ENCODE peak calls at places on chromosomes 13 and 19, in four cellular contexts. L is PC-3, M is uterus, N is stomach. V is an unnamed sample.

GRCh38 chr19:18229474-18229873 is 3.2 kb upstream of the PDE4C start:
- DNase-seq in L (no peak), M (no peak), N (no peak), V (no peak)

GRCh38 chr13:109871018-109871370 is 84.6 kb upstream of the IRS2 start:
- DNase-seq in L (peak), M (no peak), N (no peak), V (no peak)

GRCh38 chr19:36771275-36772231 is 1.1 kb downstream of the ZNF850 start:
- DNase-seq in L (peak), M (peak), N (peak), V (peak)

GRCh38 chr19:51489113-51489512 is 10.8 kb downstream of the CEACAM18 start:
- DNase-seq in L (peak), M (no peak), N (no peak), V (no peak)

GRCh38 chr13:43085545-43085944 is 62.2 kb downstream of the DNAJC15 start:
- DNase-seq in L (peak), M (no peak), N (no peak), V (peak)

GRCh38 chr19:29119582-29119981 is 93.4 kb downstream of the UQCRFS1 start:
- DNase-seq in L (no peak), M (no peak), N (no peak), V (peak)

GRCh38 chr13:92572190-92572589 is 654.4 kb upstream of the GPC6 start:
- DNase-seq in L (no peak), M (no peak), N (no peak), V (no peak)

GRCh38 chr13:89393758-89394157 is 1722.6 kb downstream of the SLITRK5 start:
- DNase-seq in L (no peak), M (no peak), N (no peak), V (no peak)

GRCh38 chr19:46755853-46756543 is 9.7 kb upstream of the STRN4 start:
- DNase-seq in L (no peak), M (no peak), N (no peak), V (no peak)

GRCh38 chr13:38099751-38100150 is 230.2 kb upstream of the TRPC4 start:
- DNase-seq in L (no peak), M (no peak), N (no peak), V (no peak)

GRCh38 chr19:50906217-50906616 is 5.0 kb downstream of the KLK4 start:
- DNase-seq in L (peak), M (no peak), N (peak), V (no peak)

GRCh38 chr13:23949200-23949599 is 51.9 kb upstream of the C1QTNF9B start:
- DNase-seq in L (no peak), M (no peak), N (no peak), V (no peak)

GRCh38 chr19:16429759-16430091 is 42.0 kb downstream of the EPS15L1 start:
- DNase-seq in L (no peak), M (no peak), N (no peak), V (no peak)

GRCh38 chr19:16355293-16356043 is 30.8 kb downstream of the KLF2 start:
- DNase-seq in L (no peak), M (peak), N (no peak), V (no peak)

GRCh38 chr19:17794731-17795494 is at the start of gene B3GNT3:
- DNase-seq in L (peak), M (no peak), N (peak), V (no peak)

GRCh38 chr13:35711909-35712308 is 235.4 kb upstream of the MAB21L1 start:
- DNase-seq in L (no peak), M (no peak), N (no peak), V (no peak)

GRCh38 chr19:17860331-17860992 is 752 bp downstream of the RPL18A start:
- DNase-seq in L (no peak), M (no peak), N (no peak), V (no peak)

GRCh38 chr19:16628183-16628983 is at the start of gene MED26:
- DNase-seq in L (peak), M (peak), N (peak), V (peak)

GRCh38 chr13:97726664-97727235 is 226.7 kb upstream of the IPO5 start:
- DNase-seq in L (no peak), M (no peak), N (no peak), V (peak)

GRCh38 chr13:83825676-83826075 is 56.6 kb downstream of the SLITRK1 start:
- DNase-seq in L (no peak), M (no peak), N (no peak), V (no peak)

GRCh38 chr13:112103260-112103843 is 36.4 kb downstream of the SOX1 start:
- DNase-seq in L (no peak), M (no peak), N (no peak), V (no peak)

GRCh38 chr13:112104873-112105234 is 37.9 kb downstream of the SOX1 start:
- DNase-seq in L (no peak), M (no peak), N (no peak), V (no peak)

GRCh38 chr13:112105244-112105681 is 38.3 kb downstream of the SOX1 start:
- DNase-seq in L (no peak), M (no peak), N (no peak), V (no peak)

GRCh38 chr13:112105884-112106283 is 38.9 kb downstream of the SOX1 start:
- DNase-seq in L (no peak), M (no peak), N (no peak), V (no peak)

DNA sequence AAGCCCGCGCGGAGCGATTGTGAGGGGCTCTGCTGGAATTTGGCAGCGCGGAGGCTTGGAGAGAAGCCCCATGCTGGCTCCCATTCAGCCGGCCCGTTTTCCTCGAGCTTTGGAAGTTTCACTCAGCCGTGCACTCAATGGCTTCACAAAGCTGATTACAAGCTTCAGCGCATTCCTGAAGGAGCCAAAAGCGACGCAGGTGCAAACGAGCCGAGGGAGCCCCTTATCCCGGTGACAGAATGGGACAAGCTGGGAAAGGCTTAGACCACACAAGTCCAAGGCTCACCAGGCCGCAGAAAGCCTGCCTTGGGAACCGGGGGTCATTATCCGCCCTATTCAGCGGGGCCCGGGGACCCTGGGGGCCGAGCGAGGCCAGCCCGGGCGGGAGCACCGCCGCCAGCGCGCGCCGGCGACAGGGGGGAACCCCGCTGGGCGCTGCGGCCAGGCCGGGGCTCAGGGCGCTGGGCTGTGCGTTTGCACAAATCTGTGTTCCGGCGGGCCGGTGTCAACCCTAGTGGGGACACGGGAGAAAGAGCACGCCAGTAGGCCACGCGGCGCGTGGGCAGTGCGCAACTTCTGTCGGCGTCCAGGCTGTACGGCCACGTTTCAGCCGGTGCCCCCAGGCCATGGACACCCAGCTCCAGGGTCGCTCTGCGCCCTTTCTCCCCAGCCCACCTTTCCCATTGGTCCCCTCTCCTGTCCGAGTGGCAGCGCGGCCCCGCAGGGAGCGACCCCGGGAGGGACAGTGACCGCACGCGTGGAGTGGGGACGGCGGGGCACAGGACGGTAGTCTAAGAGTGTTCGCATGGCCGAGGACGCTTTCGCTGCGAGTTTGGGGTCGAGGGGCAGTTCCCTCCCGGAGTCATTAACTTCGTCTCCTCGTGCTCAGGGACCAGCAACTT is 37.3 kb downstream of the SOX1 start:
- DNase-seq in L (no peak), M (no peak), N (no peak), V (no peak)
- H3K4me3 ChIP-seq in L (no peak), M (no peak), N (no peak), V (no peak)

GRCh38 chr19:48292798-48293197 is 22.9 kb downstream of the ZNF114 start:
- DNase-seq in L (peak), M (no peak), N (no peak), V (peak)

GRCh38 chr19:48290923-48291700 is 21.2 kb downstream of the ZNF114 start:
- DNase-seq in L (peak), M (peak), N (peak), V (peak)

GRCh38 chr19:48295458-48295857 is 25.6 kb downstream of the ZNF114 start:
- DNase-seq in L (no peak), M (no peak), N (no peak), V (no peak)

GRCh38 chr19:48287748-48288147 is 17.9 kb downstream of the ZNF114 start:
- DNase-seq in L (no peak), M (no peak), N (no peak), V (no peak)

DNA sequence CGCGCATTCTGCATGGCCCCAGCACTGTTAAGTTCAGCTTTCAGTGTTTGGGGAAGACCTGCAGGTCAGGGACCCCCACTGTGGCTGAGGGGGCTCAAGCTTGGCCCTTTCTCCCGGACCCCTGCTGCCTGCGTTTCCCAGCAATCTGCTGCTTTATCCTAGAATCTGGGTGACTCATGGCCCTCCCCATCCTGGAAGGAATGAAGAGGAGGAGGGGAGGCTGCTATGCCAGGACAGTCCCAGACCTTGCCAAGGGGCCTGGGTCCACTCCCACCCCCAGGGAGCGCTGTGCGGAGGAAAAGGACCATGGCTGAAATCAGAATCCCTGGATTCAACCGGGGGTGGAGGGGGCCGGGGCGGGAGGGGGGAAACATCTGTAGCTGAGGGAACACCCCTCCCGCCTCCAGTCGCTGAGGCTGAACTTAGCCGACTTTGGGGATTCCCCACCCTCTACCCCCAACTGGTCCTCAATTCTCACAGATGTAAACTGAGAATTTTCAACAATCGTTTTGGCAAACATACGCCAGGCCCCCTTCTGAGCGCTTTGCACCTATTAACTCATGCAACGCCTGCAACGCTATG is 20.6 kb downstream of the ZNF114 start:
- DNase-seq in L (no peak), M (peak), N (no peak), V (peak)
- H3K4me3 ChIP-seq in L (peak), M (peak), N (peak), V (peak)

DNA sequence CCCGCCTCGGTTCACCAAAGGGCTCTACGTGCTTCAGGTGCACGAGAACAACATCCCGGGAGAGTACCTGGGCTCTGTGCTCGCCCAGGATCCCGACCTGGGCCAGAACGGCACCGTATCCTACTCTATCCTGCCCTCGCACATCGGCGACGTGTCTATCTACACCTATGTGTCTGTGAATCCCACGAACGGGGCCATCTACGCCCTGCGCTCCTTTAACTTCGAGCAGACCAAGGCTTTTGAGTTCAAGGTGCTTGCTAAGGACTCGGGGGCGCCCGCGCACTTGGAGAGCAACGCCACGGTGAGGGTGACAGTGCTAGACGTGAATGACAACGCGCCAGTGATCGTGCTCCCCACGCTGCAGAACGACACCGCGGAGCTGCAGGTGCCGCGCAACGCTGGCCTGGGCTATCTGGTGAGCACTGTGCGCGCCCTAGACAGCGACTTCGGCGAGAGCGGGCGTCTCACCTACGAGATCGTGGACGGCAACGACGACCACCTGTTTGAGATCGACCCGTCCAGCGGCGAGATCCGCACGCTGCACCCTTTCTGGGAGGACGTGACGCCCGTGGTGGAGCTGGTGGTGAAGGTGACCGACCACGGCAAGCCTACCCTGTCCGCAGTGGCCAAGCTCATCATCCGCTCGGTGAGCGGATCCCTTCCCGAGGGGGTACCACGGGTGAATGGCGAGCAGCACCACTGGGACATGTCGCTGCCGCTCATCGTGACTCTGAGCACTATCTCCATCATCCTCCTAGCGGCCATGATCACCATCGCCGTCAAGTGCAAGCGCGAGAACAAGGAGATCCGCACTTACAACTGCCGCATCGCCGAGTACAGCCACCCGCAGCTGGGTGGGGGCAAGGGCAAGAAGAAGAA is 2.6 kb downstream of the PCDH17 start:
- DNase-seq in L (no peak), M (no peak), N (no peak), V (peak)
- H3K4me3 ChIP-seq in L (no peak), M (peak), N (peak), V (no peak)

GRCh38 chr19:372306-372890 is 27.8 kb upstream of the MIER2 start:
- DNase-seq in L (no peak), M (no peak), N (peak), V (peak)

GRCh38 chr19:371501-372160 is 27.0 kb upstream of the MIER2 start:
- DNase-seq in L (no peak), M (no peak), N (no peak), V (no peak)

GRCh38 chr19:374886-375235 is 30.3 kb upstream of the MIER2 start:
- DNase-seq in L (no peak), M (no peak), N (no peak), V (no peak)

GRCh38 chr19:374183-374885 is 29.7 kb upstream of the MIER2 start:
- DNase-seq in L (peak), M (no peak), N (no peak), V (no peak)

GRCh38 chr19:373391-374182 is 29.0 kb upstream of the MIER2 start:
- DNase-seq in L (no peak), M (no peak), N (no peak), V (no peak)
- H3K4me3 ChIP-seq in L (no peak), M (no peak), N (no peak), V (no peak)

DNA sequence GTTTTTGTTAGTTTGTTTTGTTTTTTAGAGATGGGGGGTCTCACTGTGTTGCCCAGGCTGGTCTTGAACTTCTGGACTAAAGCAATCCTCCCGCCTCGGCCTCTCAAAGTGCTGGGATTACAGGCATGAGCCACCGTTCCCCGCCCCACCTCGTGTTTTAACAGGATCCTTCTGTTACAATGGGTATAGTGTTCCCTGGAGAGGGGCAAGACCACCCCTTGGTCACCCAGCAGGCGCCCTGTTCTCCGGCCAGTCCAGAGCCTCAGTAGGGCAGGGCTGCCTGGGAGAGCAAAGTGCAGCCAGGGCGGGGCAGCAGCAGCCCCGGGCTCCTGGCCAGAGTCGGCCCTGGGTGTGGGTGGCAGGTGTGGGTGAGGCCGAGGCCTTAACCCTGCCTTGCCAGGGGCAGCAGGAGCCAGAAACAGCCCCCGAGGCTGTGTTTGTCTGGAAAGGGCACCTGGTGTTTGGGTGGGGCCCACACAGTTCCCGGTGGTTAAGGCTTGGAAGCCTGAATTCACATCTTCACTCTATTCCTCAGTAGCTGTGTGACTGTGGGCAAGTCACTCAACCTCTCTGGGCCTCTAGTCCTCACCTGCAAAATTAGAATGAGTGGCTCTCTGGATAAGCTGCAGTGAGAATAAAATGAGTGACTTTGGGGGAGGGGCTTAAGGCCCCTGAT is 7.2 kb downstream of the VASP start:
- DNase-seq in L (no peak), M (no peak), N (peak), V (no peak)
- H3K4me3 ChIP-seq in L (no peak), M (no peak), N (no peak), V (no peak)

GRCh38 chr13:44086389-44086788 is 206.7 kb downstream of the LACC1 start:
- DNase-seq in L (no peak), M (no peak), N (no peak), V (no peak)

GRCh38 chr13:44092053-44092452 is 212.3 kb downstream of the LACC1 start:
- DNase-seq in L (no peak), M (no peak), N (no peak), V (no peak)

GRCh38 chr13:44088409-44088808 is 208.7 kb downstream of the LACC1 start:
- DNase-seq in L (no peak), M (no peak), N (no peak), V (no peak)

GRCh38 chr13:44093607-44094583 is 214.2 kb downstream of the LACC1 start:
- DNase-seq in L (no peak), M (no peak), N (no peak), V (no peak)

GRCh38 chr13:44088911-44089851 is 209.5 kb downstream of the LACC1 start:
- DNase-seq in L (no peak), M (no peak), N (no peak), V (no peak)
- H3K4me3 ChIP-seq in L (no peak), M (no peak), N (no peak), V (no peak)

DNA sequence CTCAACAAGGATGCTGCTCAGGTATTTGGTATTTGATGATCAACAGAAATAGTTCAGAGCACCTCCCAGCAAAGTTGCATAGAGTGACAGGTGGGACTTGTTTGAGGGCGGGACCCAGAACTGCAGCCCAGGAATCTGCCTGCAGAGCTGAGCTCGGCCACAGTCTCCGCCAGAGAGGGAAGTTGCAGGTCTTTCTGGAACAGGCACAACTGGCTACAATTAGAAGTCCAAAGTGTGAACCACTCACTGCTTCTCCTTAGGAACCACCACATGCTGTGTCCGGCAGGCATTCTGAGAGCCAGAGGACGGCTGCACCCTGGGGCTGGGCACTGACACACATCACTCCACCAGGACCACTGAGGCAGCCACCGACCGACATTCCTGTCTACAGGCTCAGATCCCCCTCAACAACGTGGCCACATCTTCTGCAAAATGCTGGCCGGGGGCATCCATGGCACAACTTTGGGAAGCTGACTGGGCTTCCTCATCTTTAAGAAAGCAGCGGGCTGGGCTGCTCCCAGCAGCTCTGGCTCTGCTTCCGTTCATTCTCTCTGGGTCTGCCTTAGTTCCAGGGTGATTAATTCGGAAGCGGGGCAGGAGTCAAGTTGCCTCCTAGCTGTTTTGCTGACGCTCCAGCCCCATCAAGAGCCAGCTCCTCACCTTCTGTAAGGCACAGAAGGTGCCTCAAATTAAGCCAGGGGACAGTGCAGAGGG is 918 bp downstream of the SLC15A1 start:
- DNase-seq in L (peak), M (no peak), N (no peak), V (peak)
- H3K4me3 ChIP-seq in L (peak), M (no peak), N (peak), V (peak)

GRCh38 chr19:14113762-14114414 is 3.7 kb downstream of the PRKACA start:
- DNase-seq in L (peak), M (no peak), N (no peak), V (no peak)
- H3K4me3 ChIP-seq in L (no peak), M (no peak), N (no peak), V (no peak)

V was measured in foreskin fibroblast.